ENCODE peak calls at places on chromosomes 13 and 19, in seven cellular contexts. I is Panc1; P is fibroblast of pulmonary artery; R is nephron progenitor cell; J is glutamatergic neuron; L is upper lobe of left lung; X is CD8-positive, alpha-beta T cell. D is an unnamed sample.

GRCh38 chr13:94997126-94997525 is 284.8 kb upstream of the SOX21 start:
- DNase-seq in I (no peak), P (peak), L (no peak), X (no peak), J (no peak), R (no peak), D (no peak)

GRCh38 chr19:42441047-42441440 is 1.7 kb downstream of the CXCL17 start:
- DNase-seq in R (no peak), I (no peak), L (peak), P (no peak), X (no peak), J (no peak), D (no peak)

GRCh38 chr19:38183227-38183914 is 40.7 kb downstream of the DPF1 start:
- DNase-seq in X (no peak), I (no peak), L (no peak), R (peak), P (peak), J (peak), D (peak)

GRCh38 chr13:51945149-51945548 is 66.1 kb downstream of the ATP7B start:
- DNase-seq in L (no peak), J (no peak), I (no peak), P (no peak), R (no peak), X (no peak), D (no peak)

GRCh38 chr19:42276821-42277220 is 7.8 kb downstream of the CIC start:
- DNase-seq in P (no peak), R (no peak), I (no peak), X (no peak), L (no peak), J (no peak), D (no peak)

GRCh38 chr13:73991384-73991783 is 142.8 kb downstream of the KLF12 start:
- DNase-seq in R (no peak), X (no peak), L (no peak), I (no peak), J (no peak), P (no peak), D (no peak)

GRCh38 chr13:44860427-44860826 is 128.8 kb downstream of the NUFIP1 start:
- DNase-seq in R (no peak), X (no peak), L (no peak), J (no peak), I (no peak), P (no peak), D (no peak)

GRCh38 chr19:53905787-53906186 is 3.3 kb upstream of the CACNG7 start:
- DNase-seq in R (no peak), I (no peak), X (no peak), P (no peak), L (no peak), J (no peak), D (no peak)

GRCh38 chr19:50720921-50721291 is 1.3 kb upstream of the SHANK1 start:
- DNase-seq in I (no peak), R (peak), J (no peak), P (no peak), L (no peak), X (no peak), D (no peak)

GRCh38 chr13:37406031-37406430 is 192.5 kb downstream of the POSTN start:
- DNase-seq in L (no peak), P (no peak), J (no peak), I (no peak), X (no peak), R (no peak), D (no peak)

GRCh38 chr19:45828523-45828922 is 13.4 kb upstream of the RSPH6A start:
- DNase-seq in J (no peak), R (no peak), L (no peak), X (no peak), P (no peak), I (no peak), D (no peak)

GRCh38 chr19:42553292-42554045 is 25.2 kb upstream of the CEACAM1 start:
- DNase-seq in I (no peak), P (peak), J (no peak), R (no peak), L (peak), X (no peak), D (no peak)

GRCh38 chr13:74644239-74644638 is 510.0 kb upstream of the KLF12 start:
- DNase-seq in R (no peak), P (peak), I (no peak), L (no peak), J (no peak), X (no peak), D (no peak)

GRCh38 chr19:46283771-46284170 is 13.1 kb upstream of the HIF3A start:
- DNase-seq in L (peak), R (no peak), P (peak), X (no peak), J (no peak), I (no peak), D (no peak)

GRCh38 chr19:49339364-49340068 is 4.3 kb downstream of the CD37 start:
- DNase-seq in L (peak), J (peak), P (peak), X (no peak), R (peak), I (no peak), D (peak)

GRCh38 chr13:24271611-24272451 is 37.5 kb upstream of the C1QTNF9 start:
- DNase-seq in I (no peak), R (no peak), X (peak), P (peak), L (peak), J (no peak), D (no peak)

GRCh38 chr13:24180743-24181384 is 20.3 kb downstream of the SPATA13 start:
- DNase-seq in P (peak), I (no peak), X (no peak), J (no peak), L (no peak), R (no peak), D (no peak)

GRCh38 chr13:63910406-63910957 is 2494.8 kb upstream of the PCDH20 start:
- DNase-seq in J (peak), X (no peak), L (no peak), I (no peak), R (peak), P (peak), D (peak)

GRCh38 chr19:56837892-56838679 is 2.4 kb downstream of the PEG3 start:
- DNase-seq in X (no peak), R (no peak), I (no peak), L (peak), J (peak), P (peak), D (no peak)

GRCh38 chr13:98443800-98444325 is 133.0 kb downstream of the STK24 start:
- DNase-seq in P (no peak), J (no peak), I (no peak), X (no peak), R (no peak), L (no peak), D (no peak)

GRCh38 chr19:16559896-16560295 is 12.3 kb downstream of the SLC35E1 start:
- DNase-seq in X (no peak), I (no peak), P (peak), L (no peak), R (no peak), J (no peak), D (no peak)

GRCh38 chr19:50434525-50434924 is 1.8 kb downstream of the MYBPC2 start:
- DNase-seq in X (no peak), J (peak), L (no peak), R (peak), P (no peak), I (no peak), D (no peak)

GRCh38 chr13:30113531-30113930 is 193.8 kb downstream of the KATNAL1 start:
- DNase-seq in L (no peak), P (no peak), X (no peak), I (no peak), R (no peak), J (no peak), D (no peak)

GRCh38 chr13:21998279-21998678 is 327.4 kb downstream of the FGF9 start:
- DNase-seq in P (no peak), L (no peak), R (peak), X (no peak), J (no peak), I (no peak), D (no peak)

GRCh38 chr19:47497073-47497766 is 13.2 kb upstream of the KPTN start:
- DNase-seq in J (no peak), I (no peak), P (no peak), R (no peak), L (no peak), X (no peak), D (no peak)

GRCh38 chr13:113652404-113653263 is 5.4 kb downstream of the ATP4B start:
- DNase-seq in X (no peak), I (no peak), R (no peak), L (peak), P (no peak), J (peak), D (no peak)

GRCh38 chr19:7605490-7606222 is 10.0 kb downstream of the CAMSAP3 start:
- DNase-seq in X (no peak), J (no peak), R (peak), I (peak), P (peak), L (no peak), D (no peak)

GRCh38 chr19:2952953-2953481 is 8.2 kb upstream of the ZNF77 start:
- DNase-seq in R (no peak), L (peak), X (no peak), P (no peak), I (no peak), J (no peak), D (no peak)

GRCh38 chr13:83498486-83499190 is 383.6 kb downstream of the SLITRK1 start:
- DNase-seq in X (no peak), I (no peak), R (no peak), L (no peak), P (peak), J (no peak), D (no peak)

GRCh38 chr19:18496167-18496979 is 25.5 kb downstream of the ELL start:
- DNase-seq in P (peak), I (no peak), X (peak), L (peak), J (no peak), R (no peak), D (no peak)
- TF ChIP-seq CTCF in P (no peak), I (no peak), X (no peak), L (no peak), J (no peak), R (no peak), D (no peak)

GRCh38 chr19:33311326-33311682 is 9.0 kb upstream of the CEBPA start:
- DNase-seq in R (no peak), J (no peak), P (no peak), L (peak), I (no peak), X (no peak), D (no peak)
- TF ChIP-seq CTCF in R (no peak), J (no peak), P (no peak), L (no peak), I (peak), X (no peak), D (no peak)

GRCh38 chr19:36054119-36054732 is at the start of gene THAP8:
- DNase-seq in X (peak), L (peak), P (peak), J (peak), R (peak), I (peak), D (peak)
- TF ChIP-seq CTCF in X (peak), L (no peak), P (peak), J (peak), R (peak), I (peak), D (no peak)

GRCh38 chr13:89695343-89696257 is 1651.9 kb upstream of the MIR17HG start:
- DNase-seq in P (peak), R (peak), L (no peak), J (peak), I (peak), X (no peak), D (peak)
- TF ChIP-seq CTCF in P (peak), R (peak), L (peak), J (peak), I (peak), X (no peak), D (peak)

GRCh38 chr19:1245884-1246816 is 2.2 kb upstream of the MIDN start:
- DNase-seq in I (no peak), L (peak), R (peak), P (no peak), J (no peak), X (no peak), D (no peak)
- TF ChIP-seq CTCF in I (peak), L (no peak), R (no peak), P (no peak), J (no peak), X (no peak), D (no peak)

DNA sequence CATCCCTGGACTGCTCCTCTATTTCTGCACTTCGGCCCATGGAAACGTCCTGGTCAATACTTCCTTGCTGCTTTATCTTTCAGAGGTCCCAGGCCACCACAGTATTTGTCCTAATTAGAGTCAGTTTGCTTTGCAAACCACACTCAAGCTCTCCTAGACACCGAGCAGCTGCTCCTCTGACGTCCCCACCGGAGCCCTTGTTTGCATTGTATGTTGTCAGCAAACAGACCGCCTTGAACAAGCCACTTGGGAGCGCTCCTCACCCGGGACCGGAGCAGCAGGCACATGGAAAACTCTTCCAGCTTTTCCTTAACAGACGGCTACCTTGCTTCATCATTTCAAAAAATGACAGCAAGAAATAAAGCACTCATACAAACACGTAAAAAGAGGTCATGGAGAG is 51.5 kb upstream of the GTF3A start:
- DNase-seq in L (peak), I (no peak), J (peak), R (peak), X (no peak), P (peak), D (no peak)
- TF ChIP-seq CTCF in L (no peak), I (peak), J (no peak), R (no peak), X (no peak), P (no peak), D (no peak)

DNA sequence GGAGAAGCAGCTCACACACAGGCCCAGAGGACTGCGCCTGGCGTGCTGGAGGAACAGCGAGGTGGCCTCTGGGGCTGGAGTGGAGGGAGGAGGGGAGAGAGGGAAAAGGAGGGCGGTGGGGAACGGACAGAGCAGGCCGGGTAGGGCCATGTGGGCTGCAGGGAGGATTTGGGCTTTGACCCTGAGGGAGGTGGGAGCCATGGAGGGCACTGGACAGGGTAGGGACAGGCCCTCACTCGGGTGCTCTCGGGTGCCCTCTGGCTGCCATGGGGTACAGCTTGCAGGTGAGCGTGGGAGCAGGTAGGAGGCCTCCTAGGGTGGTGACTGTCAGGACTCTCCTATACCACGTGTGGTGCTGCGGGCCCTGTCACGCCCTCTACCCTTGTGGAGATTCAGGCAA is 22.8 kb downstream of the PLIN4 start:
- DNase-seq in L (no peak), P (no peak), J (peak), R (no peak), X (no peak), I (no peak), D (no peak)
- TF ChIP-seq CTCF in L (no peak), P (peak), J (no peak), R (no peak), X (no peak), I (no peak), D (no peak)